ENCODE peak calls at places on chromosome 4, in five cellular contexts. One of them, this sample, is unnamed.

GRCh38 chr4:6116696-6117285 is 83.6 kb downstream of the JAKMIP1 start:
- DNase-seq in astrocyte: no peak
- DNase-seq in body of pancreas: no peak
- DNase-seq in ovary: no peak
- DNase-seq in small intestine: no peak
- DNase-seq in this sample: no peak

GRCh38 chr4:82216231-82216630 is 157.6 kb downstream of the HNRNPD start:
- DNase-seq in astrocyte: no peak
- DNase-seq in body of pancreas: no peak
- DNase-seq in ovary: no peak
- DNase-seq in small intestine: no peak
- DNase-seq in this sample: no peak

GRCh38 chr4:183098080-183098722 is 856 bp upstream of the WWC2 start:
- DNase-seq in astrocyte: no peak
- DNase-seq in body of pancreas: peak; percentile 53
- DNase-seq in ovary: peak; percentile 66
- DNase-seq in small intestine: peak; percentile 8
- DNase-seq in this sample: no peak

GRCh38 chr4:145769450-145770037 is 89.6 kb downstream of the C4orf51 start:
- DNase-seq in astrocyte: no peak
- DNase-seq in body of pancreas: no peak
- DNase-seq in ovary: no peak
- DNase-seq in small intestine: no peak
- DNase-seq in this sample: no peak

GRCh38 chr4:824461-825062 is 1.4 kb downstream of the CPLX1 start:
- DNase-seq in astrocyte: no peak
- DNase-seq in body of pancreas: no peak
- DNase-seq in ovary: no peak
- DNase-seq in small intestine: no peak
- DNase-seq in this sample: no peak

GRCh38 chr4:101020956-101021355 is 326.4 kb downstream of the PPP3CA start:
- DNase-seq in astrocyte: peak; percentile 76
- DNase-seq in body of pancreas: no peak
- DNase-seq in ovary: no peak
- DNase-seq in small intestine: peak; percentile 42
- DNase-seq in this sample: no peak

GRCh38 chr4:101865501-101866062 is 75.1 kb downstream of the BANK1 start:
- DNase-seq in astrocyte: peak; percentile 45
- DNase-seq in body of pancreas: no peak
- DNase-seq in ovary: no peak
- DNase-seq in small intestine: no peak
- DNase-seq in this sample: no peak

GRCh38 chr4:171025776-171026175 is 787.4 kb upstream of the GALNTL6 start:
- DNase-seq in astrocyte: no peak
- DNase-seq in body of pancreas: no peak
- DNase-seq in ovary: no peak
- DNase-seq in small intestine: no peak
- DNase-seq in this sample: no peak

GRCh38 chr4:134201216-134202098 is at the start of gene PABPC4L:
- DNase-seq in astrocyte: peak; percentile 70
- DNase-seq in body of pancreas: peak; percentile 16
- DNase-seq in ovary: peak; percentile 41
- DNase-seq in small intestine: no peak
- DNase-seq in this sample: no peak

GRCh38 chr4:88009871-88010270 is 2.4 kb downstream of the PKD2 start:
- DNase-seq in astrocyte: no peak
- DNase-seq in body of pancreas: no peak
- DNase-seq in ovary: no peak
- DNase-seq in small intestine: no peak
- DNase-seq in this sample: no peak
- H3K27ac ChIP-seq in astrocyte: peak overlapping the region; percentile 81
- H3K27ac ChIP-seq in body of pancreas: no peak overlapping the region
- H3K27ac ChIP-seq in ovary: no peak overlapping the region
- H3K27ac ChIP-seq in small intestine: no peak overlapping the region
- H3K27ac ChIP-seq in this sample: no peak overlapping the region

GRCh38 chr4:31291238-31291637 is 571.1 kb downstream of the PCDH7 start:
- DNase-seq in astrocyte: no peak
- DNase-seq in body of pancreas: no peak
- DNase-seq in ovary: no peak
- DNase-seq in small intestine: no peak
- DNase-seq in this sample: no peak
- H3K4me3 ChIP-seq in astrocyte: no peak overlapping the region
- H3K4me3 ChIP-seq in body of pancreas: no peak overlapping the region
- H3K4me3 ChIP-seq in ovary: no peak overlapping the region
- H3K4me3 ChIP-seq in small intestine: no peak overlapping the region
- H3K4me3 ChIP-seq in this sample: no peak overlapping the region

GRCh38 chr4:7147661-7148310 is 44.6 kb upstream of the SORCS2 start:
- DNase-seq in astrocyte: no peak
- DNase-seq in body of pancreas: no peak
- DNase-seq in ovary: no peak
- DNase-seq in small intestine: no peak
- DNase-seq in this sample: no peak

GRCh38 chr4:7148337-7148736 is 44.0 kb upstream of the SORCS2 start:
- DNase-seq in astrocyte: no peak
- DNase-seq in body of pancreas: no peak
- DNase-seq in ovary: no peak
- DNase-seq in small intestine: no peak
- DNase-seq in this sample: no peak

GRCh38 chr4:7146764-7147071 is 45.6 kb upstream of the SORCS2 start:
- DNase-seq in astrocyte: no peak
- DNase-seq in body of pancreas: no peak
- DNase-seq in ovary: no peak
- DNase-seq in small intestine: no peak
- DNase-seq in this sample: no peak

GRCh38 chr4:7146059-7146763 is 46.1 kb upstream of the SORCS2 start:
- DNase-seq in astrocyte: no peak
- DNase-seq in body of pancreas: no peak
- DNase-seq in ovary: no peak
- DNase-seq in small intestine: no peak
- DNase-seq in this sample: no peak

GRCh38 chr4:7147261-7147660 is 45.1 kb upstream of the SORCS2 start:
- DNase-seq in astrocyte: no peak
- DNase-seq in body of pancreas: no peak
- DNase-seq in ovary: no peak
- DNase-seq in small intestine: no peak
- DNase-seq in this sample: no peak
- H3K27me3 ChIP-seq in astrocyte: peaks cover 13% of the 10 kb centered on the region
- H3K27me3 ChIP-seq in body of pancreas: peaks cover 4% of the 10 kb centered on the region
- H3K27me3 ChIP-seq in ovary: no peaks in the 10 kb centered on the region
- H3K27me3 ChIP-seq in small intestine: no peaks in the 10 kb centered on the region
- H3K27me3 ChIP-seq in this sample: no peaks in the 10 kb centered on the region

DNA sequence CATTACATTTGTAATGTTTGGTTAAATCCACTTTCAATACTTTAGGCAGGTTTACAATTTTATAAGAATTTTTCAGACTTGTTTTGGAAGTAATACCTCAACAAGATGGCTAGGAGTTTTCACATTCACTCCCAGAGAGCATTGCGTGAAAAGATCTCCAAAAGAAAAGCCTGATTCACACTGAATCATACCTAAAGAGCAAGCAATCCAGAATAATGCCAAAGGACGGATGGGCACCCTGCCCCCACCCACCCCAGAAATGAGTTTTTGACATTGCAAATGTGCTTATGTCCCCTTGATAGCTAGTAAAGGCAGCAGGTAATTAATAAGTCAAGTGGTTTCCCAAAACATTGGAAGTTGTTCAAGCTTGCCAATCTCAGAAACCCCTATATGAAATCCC is 557.7 kb upstream of the TENM3 start:
- DNase-seq in astrocyte: peak; percentile 70
- DNase-seq in body of pancreas: no peak
- DNase-seq in ovary: no peak
- DNase-seq in small intestine: no peak
- DNase-seq in this sample: no peak
- H3K27ac ChIP-seq in astrocyte: peak overlapping the region; percentile 98
- H3K27ac ChIP-seq in body of pancreas: no peak overlapping the region
- H3K27ac ChIP-seq in ovary: no peak overlapping the region
- H3K27ac ChIP-seq in small intestine: no peak overlapping the region
- H3K27ac ChIP-seq in this sample: no peak overlapping the region

GRCh38 chr4:40177591-40177990 is 19.2 kb upstream of the RHOH start:
- DNase-seq in astrocyte: no peak
- DNase-seq in body of pancreas: no peak
- DNase-seq in ovary: no peak
- DNase-seq in small intestine: no peak
- DNase-seq in this sample: no peak
- H3K4me3 ChIP-seq in astrocyte: no peak overlapping the region
- H3K4me3 ChIP-seq in body of pancreas: no peak overlapping the region
- H3K4me3 ChIP-seq in ovary: no peak overlapping the region
- H3K4me3 ChIP-seq in small intestine: no peak overlapping the region
- H3K4me3 ChIP-seq in this sample: no peak overlapping the region

DNA sequence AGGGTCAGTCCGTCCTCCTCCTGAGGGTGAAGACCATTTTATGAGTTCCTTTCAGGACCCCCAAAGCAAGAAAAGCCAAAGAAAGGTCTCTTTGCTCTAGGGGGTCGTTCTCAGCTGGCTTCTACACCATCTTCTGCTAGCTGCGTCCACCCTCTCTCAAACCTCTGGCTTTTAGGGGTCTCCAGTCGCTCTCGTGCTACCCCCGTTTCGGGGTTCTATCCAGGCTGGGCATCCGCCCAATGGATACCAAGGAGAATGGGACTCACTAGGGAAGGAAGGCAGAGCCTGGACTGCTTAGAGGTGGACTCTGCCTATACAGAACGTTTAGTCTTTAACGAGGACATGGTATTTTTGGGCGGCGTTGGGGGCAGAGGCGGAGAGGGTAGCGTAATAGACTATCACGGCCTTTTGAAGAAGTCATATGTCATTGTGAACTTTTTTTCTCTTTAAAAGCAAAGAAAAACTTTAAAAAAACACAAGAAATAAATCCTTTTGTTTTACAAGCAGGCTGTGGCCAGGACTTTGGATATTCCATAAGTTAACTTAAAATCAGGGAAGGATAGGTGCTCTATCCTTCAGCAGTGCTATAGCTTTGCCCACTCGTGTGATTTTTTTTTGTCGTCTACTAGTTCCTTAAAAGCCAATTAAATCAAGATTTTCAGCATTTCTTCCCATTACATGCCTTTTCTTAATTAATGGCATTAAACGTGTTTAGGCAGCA is 7.1 kb upstream of the PITX2 start:
- DNase-seq in astrocyte: no peak
- DNase-seq in body of pancreas: no peak
- DNase-seq in ovary: no peak
- DNase-seq in small intestine: no peak
- DNase-seq in this sample: no peak
- H3K27me3 ChIP-seq in astrocyte: peaks cover 94% of the 10 kb centered on the region
- H3K27me3 ChIP-seq in body of pancreas: peaks cover 67% of the 10 kb centered on the region
- H3K27me3 ChIP-seq in ovary: no peaks in the 10 kb centered on the region
- H3K27me3 ChIP-seq in small intestine: peaks cover 4% of the 10 kb centered on the region
- H3K27me3 ChIP-seq in this sample: peaks cover 100% of the 10 kb centered on the region

GRCh38 chr4:118589471-118590055 is 95.6 kb upstream of the METTL14 start:
- DNase-seq in astrocyte: no peak
- DNase-seq in body of pancreas: no peak
- DNase-seq in ovary: no peak
- DNase-seq in small intestine: no peak
- DNase-seq in this sample: no peak

GRCh38 chr4:118585015-118585414 is 100.2 kb upstream of the METTL14 start:
- DNase-seq in astrocyte: no peak
- DNase-seq in body of pancreas: no peak
- DNase-seq in ovary: peak; percentile 17
- DNase-seq in small intestine: no peak
- DNase-seq in this sample: no peak

GRCh38 chr4:118587116-118587869 is 97.9 kb upstream of the METTL14 start:
- DNase-seq in astrocyte: no peak
- DNase-seq in body of pancreas: no peak
- DNase-seq in ovary: no peak
- DNase-seq in small intestine: no peak
- DNase-seq in this sample: no peak

GRCh38 chr4:118587946-118588345 is 97.2 kb upstream of the METTL14 start:
- DNase-seq in astrocyte: no peak
- DNase-seq in body of pancreas: no peak
- DNase-seq in ovary: no peak
- DNase-seq in small intestine: no peak
- DNase-seq in this sample: no peak

GRCh38 chr4:118586357-118586790 is 98.8 kb upstream of the METTL14 start:
- DNase-seq in astrocyte: no peak
- DNase-seq in body of pancreas: peak; percentile 31
- DNase-seq in ovary: peak; percentile 79
- DNase-seq in small intestine: peak; percentile 27
- DNase-seq in this sample: no peak
- H3K27ac ChIP-seq in astrocyte: no peak overlapping the region
- H3K27ac ChIP-seq in body of pancreas: peak overlapping the region; percentile 39
- H3K27ac ChIP-seq in ovary: no peak overlapping the region
- H3K27ac ChIP-seq in small intestine: no peak overlapping the region
- H3K27ac ChIP-seq in this sample: no peak overlapping the region

GRCh38 chr4:83852085-83852451 is 316.2 kb downstream of the GPAT3 start:
- DNase-seq in astrocyte: peak; percentile 88
- DNase-seq in body of pancreas: no peak
- DNase-seq in ovary: no peak
- DNase-seq in small intestine: no peak
- DNase-seq in this sample: no peak
- H3K4me3 ChIP-seq in astrocyte: peak overlapping the region; percentile 30
- H3K4me3 ChIP-seq in body of pancreas: no peak overlapping the region
- H3K4me3 ChIP-seq in ovary: no peak overlapping the region
- H3K4me3 ChIP-seq in small intestine: no peak overlapping the region
- H3K4me3 ChIP-seq in this sample: no peak overlapping the region

DNA sequence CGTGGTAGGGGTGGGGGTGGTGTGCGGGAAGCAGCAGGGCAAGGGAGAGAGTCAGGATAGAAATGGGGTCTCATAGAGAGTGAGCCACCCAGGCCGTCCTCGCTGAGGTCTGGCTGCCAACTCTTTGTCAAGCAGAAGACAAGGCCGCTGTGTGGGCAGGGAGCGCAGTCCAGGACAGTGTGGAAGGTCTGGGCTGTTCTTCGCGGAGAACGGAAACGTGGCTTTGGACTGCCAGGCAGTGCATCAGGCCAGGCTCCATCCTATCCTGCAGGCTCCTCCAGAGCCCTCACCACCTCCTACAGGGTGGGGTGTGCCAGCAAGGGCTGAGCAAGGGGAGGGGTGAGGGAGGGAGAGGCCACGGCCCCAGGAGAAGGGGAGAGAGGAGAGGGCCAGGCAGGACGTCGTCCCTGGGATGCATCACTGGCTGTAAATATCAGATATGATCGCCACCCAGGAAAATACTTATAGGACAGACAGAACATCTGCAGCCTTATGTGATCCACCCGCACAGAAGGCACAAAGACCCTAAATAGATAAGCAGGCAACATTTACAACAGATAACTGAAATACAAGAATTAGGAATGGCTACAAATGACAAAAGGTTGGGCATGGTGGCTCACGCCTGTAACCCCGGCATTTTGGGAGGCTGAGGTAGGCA is 85.3 kb downstream of the ABLIM2 start:
- DNase-seq in astrocyte: no peak
- DNase-seq in body of pancreas: no peak
- DNase-seq in ovary: no peak
- DNase-seq in small intestine: no peak
- DNase-seq in this sample: no peak
- H3K27me3 ChIP-seq in astrocyte: peaks cover 52% of the 10 kb centered on the region
- H3K27me3 ChIP-seq in body of pancreas: no peaks in the 10 kb centered on the region
- H3K27me3 ChIP-seq in ovary: no peaks in the 10 kb centered on the region
- H3K27me3 ChIP-seq in small intestine: no peaks in the 10 kb centered on the region
- H3K27me3 ChIP-seq in this sample: no peaks in the 10 kb centered on the region